ENCODE peak calls at places on chromosome 22, in eight cellular contexts. One of them, this sample, is unnamed.

GRCh38 chr22:27323646-27324045 is 477.9 kb downstream of the MN1 start:
- DNase-seq in glutamatergic neuron: no peak
- DNase-seq in A673: no peak
- DNase-seq in left lobe of liver: peak; percentile 14
- DNase-seq in CD8-positive, alpha-beta memory T cell: no peak
- DNase-seq in memory B cell: no peak
- DNase-seq in NCI-H345: no peak
- DNase-seq in HTR-8/SVneo: no peak
- DNase-seq in this sample: no peak

GRCh38 chr22:20495861-20496681 is 476 bp upstream of the KLHL22 start:
- DNase-seq in glutamatergic neuron: peak; percentile 93
- DNase-seq in A673: peak; percentile 95
- DNase-seq in left lobe of liver: peak; percentile 95
- DNase-seq in CD8-positive, alpha-beta memory T cell: peak; percentile 94
- DNase-seq in memory B cell: peak; percentile 93
- DNase-seq in NCI-H345: peak; percentile 88
- DNase-seq in HTR-8/SVneo: peak; percentile 89
- DNase-seq in this sample: peak; percentile 87

GRCh38 chr22:45450931-45451651 is 37.6 kb downstream of the RIBC2 start:
- DNase-seq in glutamatergic neuron: no peak
- DNase-seq in A673: no peak
- DNase-seq in left lobe of liver: no peak
- DNase-seq in CD8-positive, alpha-beta memory T cell: no peak
- DNase-seq in memory B cell: no peak
- DNase-seq in NCI-H345: no peak
- DNase-seq in HTR-8/SVneo: peak; percentile 54
- DNase-seq in this sample: no peak

GRCh38 chr22:49968313-49968830 is 7.8 kb downstream of the PIM3 start:
- DNase-seq in glutamatergic neuron: peak; percentile 25
- DNase-seq in A673: no peak
- DNase-seq in left lobe of liver: peak; percentile 52
- DNase-seq in CD8-positive, alpha-beta memory T cell: peak; percentile 45
- DNase-seq in memory B cell: no peak
- DNase-seq in NCI-H345: no peak
- DNase-seq in HTR-8/SVneo: no peak
- DNase-seq in this sample: no peak

GRCh38 chr22:30887861-30888260 is 80.7 kb downstream of the MORC2 start:
- DNase-seq in glutamatergic neuron: no peak
- DNase-seq in A673: no peak
- DNase-seq in left lobe of liver: peak; percentile 27
- DNase-seq in CD8-positive, alpha-beta memory T cell: no peak
- DNase-seq in memory B cell: no peak
- DNase-seq in NCI-H345: no peak
- DNase-seq in HTR-8/SVneo: no peak
- DNase-seq in this sample: no peak

GRCh38 chr22:35477911-35478582 is 62.6 kb upstream of the RASD2 start:
- DNase-seq in glutamatergic neuron: no peak
- DNase-seq in A673: peak; percentile 99
- DNase-seq in left lobe of liver: no peak
- DNase-seq in CD8-positive, alpha-beta memory T cell: no peak
- DNase-seq in memory B cell: no peak
- DNase-seq in NCI-H345: peak; percentile 75
- DNase-seq in HTR-8/SVneo: peak; percentile 82
- DNase-seq in this sample: no peak

GRCh38 chr22:50447576-50448551 is 27.0 kb downstream of the SBF1 start:
- DNase-seq in glutamatergic neuron: peak; percentile 12
- DNase-seq in A673: no peak
- DNase-seq in left lobe of liver: no peak
- DNase-seq in CD8-positive, alpha-beta memory T cell: no peak
- DNase-seq in memory B cell: no peak
- DNase-seq in NCI-H345: no peak
- DNase-seq in HTR-8/SVneo: no peak
- DNase-seq in this sample: no peak

GRCh38 chr22:27994481-27995331 is 75.7 kb upstream of the PITPNB start:
- DNase-seq in glutamatergic neuron: peak; percentile 7
- DNase-seq in A673: no peak
- DNase-seq in left lobe of liver: peak; percentile 37
- DNase-seq in CD8-positive, alpha-beta memory T cell: no peak
- DNase-seq in memory B cell: no peak
- DNase-seq in NCI-H345: no peak
- DNase-seq in HTR-8/SVneo: no peak
- DNase-seq in this sample: no peak

GRCh38 chr22:45632791-45633515 is 38.7 kb upstream of the ATXN10 start:
- DNase-seq in glutamatergic neuron: no peak
- DNase-seq in A673: no peak
- DNase-seq in left lobe of liver: no peak
- DNase-seq in CD8-positive, alpha-beta memory T cell: no peak
- DNase-seq in memory B cell: no peak
- DNase-seq in NCI-H345: no peak
- DNase-seq in HTR-8/SVneo: no peak
- DNase-seq in this sample: no peak

GRCh38 chr22:26888887-26889286 is 231.5 kb downstream of the MIAT start:
- DNase-seq in glutamatergic neuron: no peak
- DNase-seq in A673: no peak
- DNase-seq in left lobe of liver: no peak
- DNase-seq in CD8-positive, alpha-beta memory T cell: no peak
- DNase-seq in memory B cell: no peak
- DNase-seq in NCI-H345: no peak
- DNase-seq in HTR-8/SVneo: no peak
- DNase-seq in this sample: no peak

This sample was measured in T-helper 22 cell.